ENCODE peak calls at places on chromosomes 1 and 21, in five cellular contexts. E is CD8-positive, alpha-beta memory T cell; W is AG08396; J is caudate nucleus; T is naive thymus-derived CD8-positive, alpha-beta T cell. Z is an unnamed sample.
A peak's percentile ranks its signal among the peaks of the same experiment; 100 is the strongest.

GRCh38 chr1:236284291-236284711 is 2.5 kb upstream of the ERO1B start:
- DNase-seq in E (peak; percentile 21), W (no peak), J (no peak), T (peak; percentile 31), Z (no peak)

GRCh38 chr21:43193088-43193650 is 24.4 kb downstream of the CRYAA start:
- DNase-seq in E (no peak), W (no peak), J (no peak), T (no peak), Z (no peak)

GRCh38 chr1:244920911-244921310 is 56.6 kb upstream of the HNRNPU start:
- DNase-seq in E (no peak), W (no peak), J (no peak), T (no peak), Z (no peak)

GRCh38 chr21:29526545-29526944 is 227.8 kb downstream of the BACH1 start:
- DNase-seq in E (no peak), W (no peak), J (no peak), T (no peak), Z (no peak)

GRCh38 chr1:167937709-167938010 is 788 bp upstream of the MPC2 start:
- DNase-seq in E (no peak), W (no peak), J (no peak), T (no peak), Z (no peak)

GRCh38 chr1:243343970-243344749 is 88.3 kb downstream of the SDCCAG8 start:
- DNase-seq in E (peak; percentile 38), W (peak; percentile 30), J (no peak), T (peak; percentile 59), Z (peak; percentile 37)

GRCh38 chr1:228149341-228150020 is at the start of gene GJC2:
- DNase-seq in E (no peak), W (peak; percentile 80), J (no peak), T (no peak), Z (peak; percentile 77)

GRCh38 chr21:41589131-41589530 is 81.2 kb upstream of the TMPRSS2 start:
- DNase-seq in E (no peak), W (no peak), J (no peak), T (no peak), Z (no peak)

GRCh38 chr1:18256318-18257235 is 149.0 kb downstream of the IGSF21 start:
- DNase-seq in E (no peak), W (peak; percentile 42), J (no peak), T (no peak), Z (no peak)

GRCh38 chr1:151164732-151165280 is 896 bp downstream of the LYSMD1 start:
- DNase-seq in E (no peak), W (no peak), J (no peak), T (no peak), Z (no peak)

GRCh38 chr1:226660410-226661182 is 78.5 kb downstream of the ITPKB start:
- DNase-seq in E (no peak), W (no peak), J (no peak), T (no peak), Z (no peak)

GRCh38 chr1:118914379-118915161 is 73.6 kb downstream of the TBX15 start:
- DNase-seq in E (no peak), W (no peak), J (no peak), T (no peak), Z (no peak)

GRCh38 chr1:89904219-89904980 is 83.6 kb downstream of the LRRC8D start:
- DNase-seq in E (no peak), W (no peak), J (no peak), T (no peak), Z (no peak)

GRCh38 chr1:52233463-52233862 is 91.6 kb downstream of the ZFYVE9 start:
- DNase-seq in E (no peak), W (no peak), J (no peak), T (no peak), Z (no peak)

GRCh38 chr1:88661188-88661587 is 22.9 kb upstream of the PKN2 start:
- DNase-seq in E (peak; percentile 43), W (no peak), J (no peak), T (peak; percentile 42), Z (no peak)

GRCh38 chr1:246609632-246610031 is 43.4 kb downstream of the CNST start:
- DNase-seq in E (no peak), W (no peak), J (no peak), T (no peak), Z (no peak)

GRCh38 chr1:229130028-229130668 is 140.8 kb upstream of the RAB4A start:
- DNase-seq in E (peak; percentile 38), W (no peak), J (no peak), T (peak; percentile 58), Z (no peak)

GRCh38 chr1:171939730-171940129 is 98.4 kb downstream of the DNM3 start:
- DNase-seq in E (no peak), W (no peak), J (no peak), T (no peak), Z (no peak)

GRCh38 chr1:32349211-32349708 is 13.0 kb downstream of the FAM229A start:
- DNase-seq in E (no peak), W (peak; percentile 48), J (no peak), T (no peak), Z (no peak)

GRCh38 chr1:27166351-27166802 is 11.5 kb upstream of the SLC9A1 start:
- DNase-seq in E (no peak), W (no peak), J (no peak), T (no peak), Z (no peak)

GRCh38 chr1:15734901-15735300 is 1.2 kb upstream of the SLC25A34 start:
- DNase-seq in E (no peak), W (no peak), J (no peak), T (no peak), Z (no peak)

GRCh38 chr1:30034627-30035521 is 688.5 kb downstream of the MATN1 start:
- DNase-seq in E (no peak), W (no peak), J (no peak), T (no peak), Z (peak; percentile 50)

GRCh38 chr1:41936107-41936506 is 17.4 kb upstream of the HIVEP3 start:
- DNase-seq in E (no peak), W (no peak), J (no peak), T (no peak), Z (no peak)

GRCh38 chr1:78673120-78673519 is 23.5 kb downstream of the IFI44 start:
- DNase-seq in E (no peak), W (no peak), J (no peak), T (peak; percentile 11), Z (no peak)

GRCh38 chr1:181089017-181089776 is 697 bp downstream of the IER5 start:
- DNase-seq in E (no peak), W (no peak), J (no peak), T (peak; percentile 46), Z (peak; percentile 49)

GRCh38 chr1:51936531-51936930 is 54.0 kb downstream of the RAB3B start:
- DNase-seq in E (no peak), W (no peak), J (no peak), T (no peak), Z (no peak)

GRCh38 chr1:52876843-52877242 is 34.3 kb downstream of the ZYG11A start:
- DNase-seq in E (no peak), W (no peak), J (no peak), T (no peak), Z (no peak)

GRCh38 chr1:212665241-212666115 is 34.2 kb downstream of the BATF3 start:
- DNase-seq in E (peak; percentile 71), W (peak; percentile 78), J (peak; percentile 65), T (peak; percentile 78), Z (peak; percentile 50)

GRCh38 chr1:1340185-1340584 is 9.0 kb downstream of the DVL1 start:
- DNase-seq in E (no peak), W (no peak), J (no peak), T (no peak), Z (no peak)